ENCODE peak calls at places on chromosome 5, in four cellular contexts. One of them, this sample, is unnamed.
A peak's percentile ranks its signal among the peaks of the same experiment; 100 is the strongest.

GRCh38 chr5:57191986-57192385 is 18.1 kb downstream of the GPBP1 start:
- DNase-seq in OCI-LY7: no peak
- DNase-seq in cardiac fibroblast: no peak
- DNase-seq in AG04450: no peak
- DNase-seq in this sample: no peak

GRCh38 chr5:97543158-97543557 is 360.1 kb upstream of the RIOK2 start:
- DNase-seq in AG04450: no peak
- DNase-seq in OCI-LY7: no peak
- DNase-seq in cardiac fibroblast: no peak
- DNase-seq in this sample: no peak

GRCh38 chr5:151798674-151799073 is 26.9 kb downstream of the G3BP1 start:
- DNase-seq in cardiac fibroblast: no peak
- DNase-seq in AG04450: no peak
- DNase-seq in OCI-LY7: no peak
- DNase-seq in this sample: no peak

GRCh38 chr5:36041537-36041845 is 25.2 kb downstream of the UGT3A2 start:
- DNase-seq in OCI-LY7: no peak
- DNase-seq in cardiac fibroblast: no peak
- DNase-seq in AG04450: no peak
- DNase-seq in this sample: no peak

GRCh38 chr5:106522296-106522695 is 1148.4 kb downstream of the EFNA5 start:
- DNase-seq in AG04450: no peak
- DNase-seq in cardiac fibroblast: peak; percentile 23
- DNase-seq in OCI-LY7: no peak
- DNase-seq in this sample: peak; percentile 61

GRCh38 chr5:32089146-32090000 is 84.7 kb downstream of the GOLPH3 start:
- DNase-seq in AG04450: no peak
- DNase-seq in cardiac fibroblast: no peak
- DNase-seq in OCI-LY7: no peak
- DNase-seq in this sample: no peak

GRCh38 chr5:55530669-55531068 is 4.1 kb downstream of the PLPP1 start:
- DNase-seq in cardiac fibroblast: no peak
- DNase-seq in AG04450: no peak
- DNase-seq in OCI-LY7: no peak
- DNase-seq in this sample: no peak

GRCh38 chr5:60334281-60334713 is 365.7 kb downstream of the DEPDC1B start:
- DNase-seq in AG04450: no peak
- DNase-seq in OCI-LY7: no peak
- DNase-seq in cardiac fibroblast: peak; percentile 32
- DNase-seq in this sample: peak; percentile 88

GRCh38 chr5:121870489-121870888 is 18.8 kb downstream of the FTMT start:
- DNase-seq in AG04450: no peak
- DNase-seq in cardiac fibroblast: peak; percentile 21
- DNase-seq in OCI-LY7: no peak
- DNase-seq in this sample: peak; percentile 40

GRCh38 chr5:157912621-157913325 is 53.8 kb upstream of the CLINT1 start:
- DNase-seq in cardiac fibroblast: no peak
- DNase-seq in OCI-LY7: peak; percentile 95
- DNase-seq in AG04450: no peak
- DNase-seq in this sample: no peak

GRCh38 chr5:138180183-138180782 is 1.4 kb downstream of the KIF20A start:
- DNase-seq in AG04450: peak; percentile 18
- DNase-seq in OCI-LY7: peak; percentile 82
- DNase-seq in cardiac fibroblast: peak; percentile 78
- DNase-seq in this sample: peak; percentile 64

GRCh38 chr5:135367070-135367469 is 32.0 kb downstream of the MACROH2A1 start:
- DNase-seq in AG04450: peak; percentile 43
- DNase-seq in cardiac fibroblast: no peak
- DNase-seq in OCI-LY7: no peak
- DNase-seq in this sample: no peak

GRCh38 chr5:173926359-173926758 is 38.2 kb downstream of the CPEB4 start:
- DNase-seq in OCI-LY7: no peak
- DNase-seq in AG04450: no peak
- DNase-seq in cardiac fibroblast: peak; percentile 67
- DNase-seq in this sample: peak; percentile 45

GRCh38 chr5:43305948-43306563 is 7.2 kb downstream of the HMGCS1 start:
- DNase-seq in AG04450: peak; percentile 32
- DNase-seq in cardiac fibroblast: peak; percentile 75
- DNase-seq in OCI-LY7: peak; percentile 74
- DNase-seq in this sample: peak; percentile 80

GRCh38 chr5:90640484-90641059 is 82.0 kb downstream of the ADGRV1 start:
- DNase-seq in AG04450: no peak
- DNase-seq in OCI-LY7: no peak
- DNase-seq in cardiac fibroblast: no peak
- DNase-seq in this sample: peak; percentile 65

GRCh38 chr5:77483662-77484061 is 8.5 kb downstream of the WDR41 start:
- DNase-seq in OCI-LY7: no peak
- DNase-seq in AG04450: no peak
- DNase-seq in cardiac fibroblast: no peak
- DNase-seq in this sample: no peak

GRCh38 chr5:160699301-160699700 is 152.7 kb downstream of the ATP10B start:
- DNase-seq in AG04450: no peak
- DNase-seq in OCI-LY7: no peak
- DNase-seq in cardiac fibroblast: no peak
- DNase-seq in this sample: no peak

GRCh38 chr5:98735806-98736507 is 37.5 kb upstream of the RGMB start:
- DNase-seq in cardiac fibroblast: peak; percentile 79
- DNase-seq in OCI-LY7: no peak
- DNase-seq in AG04450: no peak
- DNase-seq in this sample: peak; percentile 13

GRCh38 chr5:17056056-17056690 is 120.1 kb upstream of the MYO10 start:
- DNase-seq in OCI-LY7: no peak
- DNase-seq in AG04450: no peak
- DNase-seq in cardiac fibroblast: peak; percentile 30
- DNase-seq in this sample: no peak

GRCh38 chr5:37554938-37555337 is 175.8 kb downstream of the WDR70 start:
- DNase-seq in OCI-LY7: peak; percentile 31
- DNase-seq in cardiac fibroblast: peak; percentile 35
- DNase-seq in AG04450: no peak
- DNase-seq in this sample: peak; percentile 8
- TF ChIP-seq CTCF in OCI-LY7: peak; percentile 84
- TF ChIP-seq CTCF in cardiac fibroblast: peak; percentile 45
- TF ChIP-seq CTCF in AG04450: peak; percentile 28
- TF ChIP-seq CTCF in this sample: peak; percentile 38

GRCh38 chr5:133934311-133934710 is 34.1 kb downstream of the C5orf15 start:
- DNase-seq in cardiac fibroblast: no peak
- DNase-seq in OCI-LY7: peak; percentile 62
- DNase-seq in AG04450: no peak
- DNase-seq in this sample: no peak
- H3K4me3 ChIP-seq in cardiac fibroblast: no peak overlapping the region
- H3K4me3 ChIP-seq in OCI-LY7: peak overlapping the region; percentile 44
- H3K4me3 ChIP-seq in AG04450: no peak overlapping the region
- H3K4me3 ChIP-seq in this sample: no peak overlapping the region

GRCh38 chr5:6790346-6790865 is 77.2 kb downstream of the TENT4A start:
- DNase-seq in AG04450: no peak
- DNase-seq in cardiac fibroblast: no peak
- DNase-seq in OCI-LY7: no peak
- DNase-seq in this sample: no peak

GRCh38 chr5:6788439-6788838 is 75.2 kb downstream of the TENT4A start:
- DNase-seq in cardiac fibroblast: no peak
- DNase-seq in OCI-LY7: no peak
- DNase-seq in AG04450: no peak
- DNase-seq in this sample: no peak

GRCh38 chr5:6791031-6791577 is 77.9 kb downstream of the TENT4A start:
- DNase-seq in cardiac fibroblast: no peak
- DNase-seq in AG04450: no peak
- DNase-seq in OCI-LY7: no peak
- DNase-seq in this sample: no peak

GRCh38 chr5:6787941-6788340 is 74.7 kb downstream of the TENT4A start:
- DNase-seq in cardiac fibroblast: no peak
- DNase-seq in OCI-LY7: no peak
- DNase-seq in AG04450: no peak
- DNase-seq in this sample: no peak

GRCh38 chr5:6788956-6789649 is 75.9 kb downstream of the TENT4A start:
- DNase-seq in cardiac fibroblast: no peak
- DNase-seq in AG04450: no peak
- DNase-seq in OCI-LY7: no peak
- DNase-seq in this sample: no peak
- TF ChIP-seq CTCF in cardiac fibroblast: no peak
- TF ChIP-seq CTCF in AG04450: peak; percentile 25
- TF ChIP-seq CTCF in OCI-LY7: no peak
- TF ChIP-seq CTCF in this sample: no peak

DNA sequence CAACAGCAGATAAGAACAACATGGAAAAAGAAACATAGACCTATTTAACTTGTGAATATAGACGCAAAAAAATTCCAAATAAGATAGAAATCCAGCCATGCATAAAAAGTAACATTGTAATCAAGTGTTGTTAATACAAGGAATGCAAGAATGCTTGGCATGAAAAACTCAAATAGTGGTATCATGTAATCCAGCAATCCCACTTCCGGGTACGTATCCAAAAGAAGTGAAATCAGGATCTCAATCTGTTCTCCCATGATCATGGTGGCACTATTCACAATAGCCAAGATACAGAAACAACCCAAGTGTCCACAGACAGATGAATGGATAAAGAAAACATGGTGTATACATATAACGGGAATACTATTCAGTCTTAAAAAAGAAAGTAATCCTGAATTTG is 437.4 kb downstream of the ARHGEF28 start:
- DNase-seq in cardiac fibroblast: no peak
- DNase-seq in AG04450: no peak
- DNase-seq in OCI-LY7: no peak
- DNase-seq in this sample: no peak
- H3K4me3 ChIP-seq in cardiac fibroblast: no peak overlapping the region
- H3K4me3 ChIP-seq in AG04450: no peak overlapping the region
- H3K4me3 ChIP-seq in OCI-LY7: no peak overlapping the region
- H3K4me3 ChIP-seq in this sample: no peak overlapping the region

DNA sequence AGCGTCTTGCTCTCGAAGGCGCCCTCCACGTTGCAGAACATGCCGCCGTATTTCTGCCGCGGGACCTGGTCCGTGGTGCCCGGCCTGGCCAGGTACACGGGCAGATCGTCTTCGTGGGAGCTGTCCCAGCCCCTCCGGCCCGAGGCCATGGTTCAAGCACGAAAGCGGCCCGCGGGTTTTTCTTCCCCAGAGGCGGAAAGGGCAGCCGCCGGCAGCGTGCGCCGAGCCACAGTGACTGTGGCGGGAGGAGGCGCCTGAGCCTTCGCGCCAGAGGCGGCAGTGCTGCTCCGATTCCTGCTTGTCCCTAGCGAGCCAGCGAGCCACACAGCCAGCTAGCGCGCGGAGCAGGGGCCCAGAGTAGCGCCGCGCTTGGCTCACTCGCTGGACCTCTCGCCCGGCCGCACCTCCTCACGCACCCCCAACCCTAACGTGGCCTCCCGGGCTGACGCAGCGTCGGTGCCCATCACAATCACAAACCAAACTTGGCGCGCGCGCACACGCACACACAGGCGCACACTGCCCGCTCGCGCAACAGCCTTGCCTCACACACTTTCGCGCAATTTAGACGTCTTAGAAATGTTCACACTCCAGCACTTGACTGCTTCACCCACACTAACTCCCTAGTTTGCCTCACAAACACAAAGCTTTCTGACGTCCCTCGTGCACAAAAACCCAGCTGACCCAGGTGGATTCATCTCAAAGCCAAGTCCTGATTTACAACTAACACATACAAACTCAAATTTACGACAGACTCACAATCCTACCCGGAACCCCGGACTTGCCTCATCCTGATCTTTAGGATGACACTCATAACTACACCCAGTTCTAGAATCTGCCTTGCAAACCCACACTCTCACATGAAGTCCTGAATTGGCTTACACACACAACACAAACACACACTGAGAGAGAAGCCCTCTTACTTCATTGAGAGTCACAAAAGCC is at the start of gene DPYSL3:
- DNase-seq in AG04450: peak; percentile 41
- DNase-seq in OCI-LY7: no peak
- DNase-seq in cardiac fibroblast: peak; percentile 72
- DNase-seq in this sample: peak; percentile 84
- TF ChIP-seq CTCF in AG04450: peak; percentile 38
- TF ChIP-seq CTCF in OCI-LY7: no peak
- TF ChIP-seq CTCF in cardiac fibroblast: peak; percentile 41
- TF ChIP-seq CTCF in this sample: peak; percentile 51

GRCh38 chr5:1293997-1294838 is 650 bp downstream of the TERT start:
- DNase-seq in cardiac fibroblast: no peak
- DNase-seq in AG04450: no peak
- DNase-seq in OCI-LY7: peak; percentile 83
- DNase-seq in this sample: no peak
- H3K4me3 ChIP-seq in cardiac fibroblast: no peak overlapping the region
- H3K4me3 ChIP-seq in AG04450: no peak overlapping the region
- H3K4me3 ChIP-seq in OCI-LY7: peak overlapping the region; percentile 79
- H3K4me3 ChIP-seq in this sample: no peak overlapping the region

DNA sequence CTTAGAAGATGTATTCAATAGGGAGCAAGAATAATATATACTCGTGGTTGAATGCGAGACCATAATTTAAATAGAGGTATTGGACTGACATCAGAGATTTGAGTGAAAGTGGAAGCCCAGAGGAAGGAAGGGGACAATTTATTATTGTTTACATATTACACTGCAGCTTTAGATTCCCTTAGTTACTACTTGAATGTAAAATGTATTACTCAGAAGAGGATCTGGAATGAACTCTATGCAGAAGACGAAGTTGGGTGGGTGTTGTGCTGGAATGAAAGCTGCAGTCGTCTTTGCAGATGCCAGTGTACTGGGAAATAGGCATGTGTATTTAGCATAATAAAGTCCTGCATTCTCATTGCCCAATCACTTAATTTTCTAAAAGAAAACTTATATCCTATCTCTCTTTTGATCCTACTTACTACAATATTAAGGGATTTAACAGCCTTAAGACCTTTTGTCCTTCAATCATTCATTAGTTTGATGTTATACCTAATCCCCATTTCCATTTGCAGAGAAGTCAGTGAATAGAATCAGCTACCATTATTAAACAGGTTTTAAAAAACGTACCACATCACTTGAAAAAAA is 570.7 kb upstream of the WWC1 start:
- DNase-seq in cardiac fibroblast: peak; percentile 31
- DNase-seq in OCI-LY7: no peak
- DNase-seq in AG04450: peak; percentile 53
- DNase-seq in this sample: peak; percentile 46
- TF ChIP-seq CTCF in cardiac fibroblast: no peak
- TF ChIP-seq CTCF in OCI-LY7: no peak
- TF ChIP-seq CTCF in AG04450: no peak
- TF ChIP-seq CTCF in this sample: no peak